ENCODE peak calls at places on chromosomes 4 and X, in nine cellular contexts. One of them, this sample, is unnamed.

GRCh38 chr4:152094851-152095700 is 334.3 kb upstream of the GATB start:
- DNase-seq in fibroblast of mammary gland: peak
- DNase-seq in psoas muscle: no peak
- DNase-seq in brain microvascular endothelial cell: peak
- DNase-seq in GM10248: no peak
- DNase-seq in uterus: no peak
- DNase-seq in H9: no peak
- DNase-seq in GM20000: no peak
- DNase-seq in RWPE1: no peak
- DNase-seq in this sample: no peak

GRCh38 chr4:109921384-109921808 is 8.7 kb downstream of the EGF start:
- DNase-seq in fibroblast of mammary gland: peak
- DNase-seq in psoas muscle: no peak
- DNase-seq in brain microvascular endothelial cell: peak
- DNase-seq in GM10248: no peak
- DNase-seq in uterus: no peak
- DNase-seq in H9: peak
- DNase-seq in GM20000: no peak
- DNase-seq in RWPE1: peak
- DNase-seq in this sample: no peak

GRCh38 chr4:56803473-56803872 is 18.0 kb downstream of the SPINK2 start:
- DNase-seq in fibroblast of mammary gland: no peak
- DNase-seq in psoas muscle: no peak
- DNase-seq in brain microvascular endothelial cell: peak
- DNase-seq in GM10248: no peak
- DNase-seq in uterus: no peak
- DNase-seq in H9: no peak
- DNase-seq in GM20000: no peak
- DNase-seq in RWPE1: no peak
- DNase-seq in this sample: no peak

GRCh38 chrX:133921764-133922389 is 63.5 kb downstream of the GPC3 start:
- DNase-seq in fibroblast of mammary gland: peak
- DNase-seq in psoas muscle: peak
- DNase-seq in brain microvascular endothelial cell: peak
- DNase-seq in GM10248: peak
- DNase-seq in uterus: no peak
- DNase-seq in H9: peak
- DNase-seq in GM20000: peak
- DNase-seq in RWPE1: peak
- DNase-seq in this sample: peak

GRCh38 chr4:147901388-147901787 is 169.5 kb downstream of the ARHGAP10 start:
- DNase-seq in fibroblast of mammary gland: no peak
- DNase-seq in psoas muscle: no peak
- DNase-seq in brain microvascular endothelial cell: no peak
- DNase-seq in GM10248: no peak
- DNase-seq in uterus: no peak
- DNase-seq in H9: no peak
- DNase-seq in GM20000: no peak
- DNase-seq in RWPE1: no peak
- DNase-seq in this sample: no peak

GRCh38 chrX:14501312-14501711 is 28.0 kb upstream of the GLRA2 start:
- DNase-seq in fibroblast of mammary gland: no peak
- DNase-seq in psoas muscle: no peak
- DNase-seq in brain microvascular endothelial cell: no peak
- DNase-seq in GM10248: no peak
- DNase-seq in uterus: peak
- DNase-seq in H9: no peak
- DNase-seq in GM20000: no peak
- DNase-seq in RWPE1: no peak
- DNase-seq in this sample: no peak

GRCh38 chr4:3318561-3319021 is 25.8 kb downstream of the RGS12 start:
- DNase-seq in fibroblast of mammary gland: no peak
- DNase-seq in psoas muscle: no peak
- DNase-seq in brain microvascular endothelial cell: no peak
- DNase-seq in GM10248: no peak
- DNase-seq in uterus: no peak
- DNase-seq in H9: peak
- DNase-seq in GM20000: no peak
- DNase-seq in RWPE1: no peak
- DNase-seq in this sample: no peak

GRCh38 chr4:125266901-125267601 is 47.7 kb upstream of the FAT4 start:
- DNase-seq in fibroblast of mammary gland: peak
- DNase-seq in psoas muscle: no peak
- DNase-seq in brain microvascular endothelial cell: peak
- DNase-seq in GM10248: no peak
- DNase-seq in uterus: no peak
- DNase-seq in H9: no peak
- DNase-seq in GM20000: no peak
- DNase-seq in RWPE1: peak
- DNase-seq in this sample: no peak

GRCh38 chr4:2042207-2042946 is 16.8 kb upstream of the NAT8L start:
- DNase-seq in fibroblast of mammary gland: no peak
- DNase-seq in psoas muscle: no peak
- DNase-seq in brain microvascular endothelial cell: no peak
- DNase-seq in GM10248: peak
- DNase-seq in uterus: no peak
- DNase-seq in H9: peak
- DNase-seq in GM20000: peak
- DNase-seq in RWPE1: no peak
- DNase-seq in this sample: peak

GRCh38 chrX:45778621-45779020 is 577.9 kb upstream of the DIPK2B start:
- DNase-seq in fibroblast of mammary gland: no peak
- DNase-seq in psoas muscle: no peak
- DNase-seq in brain microvascular endothelial cell: no peak
- DNase-seq in GM10248: no peak
- DNase-seq in uterus: no peak
- DNase-seq in H9: no peak
- DNase-seq in GM20000: no peak
- DNase-seq in RWPE1: no peak
- DNase-seq in this sample: no peak

GRCh38 chr4:173367946-173368345 is 2.8 kb upstream of the SAP30 start:
- DNase-seq in fibroblast of mammary gland: peak
- DNase-seq in psoas muscle: no peak
- DNase-seq in brain microvascular endothelial cell: no peak
- DNase-seq in GM10248: no peak
- DNase-seq in uterus: no peak
- DNase-seq in H9: no peak
- DNase-seq in GM20000: no peak
- DNase-seq in RWPE1: no peak
- DNase-seq in this sample: no peak

GRCh38 chrX:72245461-72246089 is 6.7 kb upstream of the ERCC6L start:
- DNase-seq in fibroblast of mammary gland: peak
- DNase-seq in psoas muscle: peak
- DNase-seq in brain microvascular endothelial cell: peak
- DNase-seq in GM10248: peak
- DNase-seq in uterus: no peak
- DNase-seq in H9: peak
- DNase-seq in GM20000: peak
- DNase-seq in RWPE1: peak
- DNase-seq in this sample: peak

GRCh38 chrX:34487364-34487763 is 169.7 kb downstream of the TMEM47 start:
- DNase-seq in fibroblast of mammary gland: no peak
- DNase-seq in psoas muscle: no peak
- DNase-seq in brain microvascular endothelial cell: no peak
- DNase-seq in GM10248: no peak
- DNase-seq in uterus: no peak
- DNase-seq in H9: no peak
- DNase-seq in GM20000: no peak
- DNase-seq in RWPE1: no peak
- DNase-seq in this sample: no peak

GRCh38 chr4:4735136-4735754 is 124.2 kb upstream of the MSX1 start:
- DNase-seq in fibroblast of mammary gland: peak
- DNase-seq in psoas muscle: no peak
- DNase-seq in brain microvascular endothelial cell: no peak
- DNase-seq in GM10248: no peak
- DNase-seq in uterus: no peak
- DNase-seq in H9: no peak
- DNase-seq in GM20000: no peak
- DNase-seq in RWPE1: no peak
- DNase-seq in this sample: no peak

GRCh38 chr4:118905546-118905945 is 16.9 kb downstream of the SYNPO2 start:
- DNase-seq in fibroblast of mammary gland: no peak
- DNase-seq in psoas muscle: peak
- DNase-seq in brain microvascular endothelial cell: peak
- DNase-seq in GM10248: no peak
- DNase-seq in uterus: no peak
- DNase-seq in H9: no peak
- DNase-seq in GM20000: no peak
- DNase-seq in RWPE1: no peak
- DNase-seq in this sample: no peak

GRCh38 chr4:48546336-48546735 is 56.3 kb downstream of the ZAR1 start:
- DNase-seq in fibroblast of mammary gland: peak
- DNase-seq in psoas muscle: no peak
- DNase-seq in brain microvascular endothelial cell: peak
- DNase-seq in GM10248: no peak
- DNase-seq in uterus: no peak
- DNase-seq in H9: no peak
- DNase-seq in GM20000: no peak
- DNase-seq in RWPE1: peak
- DNase-seq in this sample: no peak

GRCh38 chr4:139223682-139224317 is 46.8 kb upstream of the ELF2 start:
- DNase-seq in fibroblast of mammary gland: peak
- DNase-seq in psoas muscle: peak
- DNase-seq in brain microvascular endothelial cell: peak
- DNase-seq in GM10248: no peak
- DNase-seq in uterus: peak
- DNase-seq in H9: no peak
- DNase-seq in GM20000: no peak
- DNase-seq in RWPE1: no peak
- DNase-seq in this sample: no peak

DNA sequence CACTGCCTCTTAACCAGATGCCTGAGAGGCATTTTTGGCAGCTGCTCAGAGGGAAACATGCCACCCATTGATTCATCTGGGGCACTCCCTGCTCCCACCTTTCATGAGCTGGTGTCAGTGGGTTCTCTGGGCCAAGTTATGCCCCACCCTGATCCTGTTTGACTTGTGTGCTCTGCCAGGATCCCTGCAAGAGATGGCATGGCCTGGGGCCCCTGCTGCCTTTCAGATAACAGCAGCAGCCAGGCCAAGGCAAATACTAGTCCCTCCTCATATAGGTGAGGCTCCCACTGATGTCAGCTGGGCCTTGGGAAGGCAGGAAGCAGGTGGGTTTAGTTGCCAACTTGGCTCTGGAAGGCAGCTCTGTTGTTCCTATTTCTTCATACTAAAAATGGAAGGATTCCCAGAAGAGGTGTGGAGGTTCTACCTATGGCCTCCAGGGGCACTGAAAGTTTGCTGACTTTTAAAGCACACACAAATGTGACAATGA is 192.9 kb upstream of the RBPJ start:
- DNase-seq in fibroblast of mammary gland: no peak
- DNase-seq in psoas muscle: no peak
- DNase-seq in brain microvascular endothelial cell: no peak
- DNase-seq in GM10248: no peak
- DNase-seq in uterus: no peak
- DNase-seq in H9: no peak
- DNase-seq in GM20000: no peak
- DNase-seq in RWPE1: peak
- DNase-seq in this sample: peak
- TF ChIP-seq CTCF in fibroblast of mammary gland: no peak
- TF ChIP-seq CTCF in psoas muscle: no peak
- TF ChIP-seq CTCF in brain microvascular endothelial cell: peak
- TF ChIP-seq CTCF in GM10248: no peak
- TF ChIP-seq CTCF in uterus: no peak
- TF ChIP-seq CTCF in H9: peak
- TF ChIP-seq CTCF in GM20000: no peak
- TF ChIP-seq CTCF in RWPE1: peak
- TF ChIP-seq CTCF in this sample: no peak

DNA sequence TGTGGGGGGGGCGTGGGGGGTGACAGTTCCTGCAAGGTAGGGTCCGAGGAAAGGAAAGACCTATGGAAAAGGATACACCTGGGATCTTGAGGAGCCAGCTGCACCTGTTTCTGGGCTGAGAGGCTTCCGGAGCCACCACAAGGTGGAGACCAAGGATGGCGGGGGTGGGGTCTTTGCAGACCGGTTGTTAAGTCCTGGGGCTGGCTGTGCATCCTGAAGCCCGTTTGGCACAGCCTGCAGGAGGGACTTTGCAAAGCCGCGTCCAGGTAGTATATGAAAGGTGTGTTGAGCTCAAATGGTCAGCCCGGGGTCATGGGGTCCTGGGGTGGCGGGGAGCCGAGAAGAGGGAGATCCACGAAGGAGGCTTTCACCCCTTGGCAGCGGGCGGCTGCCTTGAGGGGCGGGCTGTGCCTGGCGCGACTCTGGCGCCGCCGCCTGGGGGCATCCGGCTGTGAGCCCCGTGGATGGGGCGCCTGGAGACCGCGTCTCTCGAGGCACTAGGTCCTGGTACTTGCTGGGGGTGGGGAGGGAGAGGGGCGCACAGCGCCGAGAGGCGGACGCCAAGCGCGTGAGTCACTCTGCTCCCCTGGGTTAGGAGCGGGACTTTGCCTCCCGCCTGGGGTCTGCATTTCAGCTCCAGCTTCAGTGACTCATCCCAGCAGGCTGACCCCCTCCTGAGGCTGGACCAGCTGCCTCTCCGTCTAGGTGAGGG is 58.2 kb upstream of the DYNLT3 start:
- DNase-seq in fibroblast of mammary gland: peak
- DNase-seq in psoas muscle: no peak
- DNase-seq in brain microvascular endothelial cell: peak
- DNase-seq in GM10248: no peak
- DNase-seq in uterus: peak
- DNase-seq in H9: peak
- DNase-seq in GM20000: no peak
- DNase-seq in RWPE1: no peak
- DNase-seq in this sample: peak
- TF ChIP-seq CTCF in fibroblast of mammary gland: no peak
- TF ChIP-seq CTCF in psoas muscle: no peak
- TF ChIP-seq CTCF in brain microvascular endothelial cell: peak
- TF ChIP-seq CTCF in GM10248: no peak
- TF ChIP-seq CTCF in uterus: no peak
- TF ChIP-seq CTCF in H9: peak
- TF ChIP-seq CTCF in GM20000: no peak
- TF ChIP-seq CTCF in RWPE1: no peak
- TF ChIP-seq CTCF in this sample: no peak

GRCh38 chrX:38220024-38220935 is at the start of gene SRPX:
- DNase-seq in fibroblast of mammary gland: peak
- DNase-seq in psoas muscle: peak
- DNase-seq in brain microvascular endothelial cell: no peak
- DNase-seq in GM10248: peak
- DNase-seq in uterus: peak
- DNase-seq in H9: peak
- DNase-seq in GM20000: peak
- DNase-seq in RWPE1: peak
- DNase-seq in this sample: peak
- TF ChIP-seq CTCF in fibroblast of mammary gland: peak
- TF ChIP-seq CTCF in psoas muscle: peak
- TF ChIP-seq CTCF in brain microvascular endothelial cell: peak
- TF ChIP-seq CTCF in GM10248: no peak
- TF ChIP-seq CTCF in uterus: no peak
- TF ChIP-seq CTCF in H9: peak
- TF ChIP-seq CTCF in GM20000: peak
- TF ChIP-seq CTCF in RWPE1: peak
- TF ChIP-seq CTCF in this sample: no peak

DNA sequence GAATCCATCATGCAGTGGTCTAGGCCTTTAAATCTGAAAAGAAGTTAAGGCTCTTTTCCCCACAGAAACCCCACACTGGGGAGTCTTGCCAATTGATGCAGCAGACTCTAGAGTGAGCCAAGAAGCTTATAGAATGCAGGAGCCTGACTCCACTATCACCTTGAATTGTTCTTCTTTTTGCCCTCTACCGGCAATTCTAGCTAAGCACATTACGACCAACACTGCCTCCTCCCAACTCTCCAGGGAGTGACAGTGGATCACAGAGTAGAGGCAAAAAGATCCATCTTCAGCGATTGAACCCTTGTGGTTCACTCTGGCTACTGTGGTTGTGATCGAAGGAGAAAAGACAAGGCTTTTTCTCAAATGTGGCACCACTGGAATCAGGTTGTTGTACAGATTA is 331.5 kb downstream of the NKX6-1 start:
- DNase-seq in fibroblast of mammary gland: no peak
- DNase-seq in psoas muscle: no peak
- DNase-seq in brain microvascular endothelial cell: no peak
- DNase-seq in GM10248: no peak
- DNase-seq in uterus: no peak
- DNase-seq in H9: peak
- DNase-seq in GM20000: no peak
- DNase-seq in RWPE1: no peak
- DNase-seq in this sample: no peak
- TF ChIP-seq CTCF in fibroblast of mammary gland: no peak
- TF ChIP-seq CTCF in psoas muscle: no peak
- TF ChIP-seq CTCF in brain microvascular endothelial cell: peak
- TF ChIP-seq CTCF in GM10248: no peak
- TF ChIP-seq CTCF in uterus: no peak
- TF ChIP-seq CTCF in H9: peak
- TF ChIP-seq CTCF in GM20000: no peak
- TF ChIP-seq CTCF in RWPE1: no peak
- TF ChIP-seq CTCF in this sample: no peak

This sample was measured in left lung.